ENCODE peak calls at places on chromosomes 12 and 14, in six cellular contexts. One of them, this sample, is unnamed. For H3K27me3, the result is how much of the 10 kb centered on the place peaks cover.

GRCh38 chr14:103624860-103625259 is 4.2 kb upstream of the KLC1 start:
- DNase-seq in lung: peak
- DNase-seq in bronchial epithelial cell: peak
- DNase-seq in pancreas: peak
- DNase-seq in adrenal gland: peak
- DNase-seq in AG04450: no peak
- DNase-seq in this sample: peak

GRCh38 chr12:52517005-52517835 is 3.0 kb downstream of the KRT5 start:
- DNase-seq in lung: peak
- DNase-seq in bronchial epithelial cell: peak
- DNase-seq in pancreas: no peak
- DNase-seq in adrenal gland: no peak
- DNase-seq in AG04450: no peak
- DNase-seq in this sample: no peak

GRCh38 chr14:76186318-76187027 is 34.8 kb downstream of the GPATCH2L start:
- DNase-seq in lung: no peak
- DNase-seq in bronchial epithelial cell: no peak
- DNase-seq in pancreas: no peak
- DNase-seq in adrenal gland: no peak
- DNase-seq in AG04450: no peak
- DNase-seq in this sample: no peak

GRCh38 chr12:104529130-104529874 is 72.6 kb downstream of the CHST11 start:
- DNase-seq in lung: no peak
- DNase-seq in bronchial epithelial cell: no peak
- DNase-seq in pancreas: no peak
- DNase-seq in adrenal gland: no peak
- DNase-seq in AG04450: no peak
- DNase-seq in this sample: no peak

GRCh38 chr12:111035578-111036301 is 115.4 kb upstream of the MYL2 start:
- DNase-seq in lung: no peak
- DNase-seq in bronchial epithelial cell: no peak
- DNase-seq in pancreas: no peak
- DNase-seq in adrenal gland: no peak
- DNase-seq in AG04450: no peak
- DNase-seq in this sample: no peak

GRCh38 chr12:19085090-19085489 is 44.4 kb upstream of the PLEKHA5 start:
- DNase-seq in lung: no peak
- DNase-seq in bronchial epithelial cell: peak
- DNase-seq in pancreas: no peak
- DNase-seq in adrenal gland: no peak
- DNase-seq in AG04450: no peak
- DNase-seq in this sample: no peak

GRCh38 chr14:76129851-76130576 is 21.7 kb upstream of the GPATCH2L start:
- DNase-seq in lung: no peak
- DNase-seq in bronchial epithelial cell: no peak
- DNase-seq in pancreas: no peak
- DNase-seq in adrenal gland: no peak
- DNase-seq in AG04450: no peak
- DNase-seq in this sample: no peak

GRCh38 chr12:59916988-59917387 is 321.2 kb downstream of the SLC16A7 start:
- DNase-seq in lung: no peak
- DNase-seq in bronchial epithelial cell: no peak
- DNase-seq in pancreas: no peak
- DNase-seq in adrenal gland: no peak
- DNase-seq in AG04450: no peak
- DNase-seq in this sample: no peak

GRCh38 chr12:112862570-112863137 is 44.1 kb upstream of the OAS1 start:
- DNase-seq in lung: no peak
- DNase-seq in bronchial epithelial cell: no peak
- DNase-seq in pancreas: no peak
- DNase-seq in adrenal gland: no peak
- DNase-seq in AG04450: no peak
- DNase-seq in this sample: no peak

GRCh38 chr12:509494-509893 is 49.8 kb downstream of the B4GALNT3 start:
- DNase-seq in lung: peak
- DNase-seq in bronchial epithelial cell: peak
- DNase-seq in pancreas: no peak
- DNase-seq in adrenal gland: no peak
- DNase-seq in AG04450: no peak
- DNase-seq in this sample: no peak

GRCh38 chr14:32711103-32711680 is 227.5 kb upstream of the NPAS3 start:
- DNase-seq in lung: no peak
- DNase-seq in bronchial epithelial cell: peak
- DNase-seq in pancreas: no peak
- DNase-seq in adrenal gland: peak
- DNase-seq in AG04450: no peak
- DNase-seq in this sample: peak

GRCh38 chr12:32737715-32738114 is 18.0 kb downstream of the YARS2 start:
- DNase-seq in lung: no peak
- DNase-seq in bronchial epithelial cell: no peak
- DNase-seq in pancreas: no peak
- DNase-seq in adrenal gland: no peak
- DNase-seq in AG04450: no peak
- DNase-seq in this sample: no peak

GRCh38 chr14:22159049-22159448 is 430.0 kb downstream of the DAD1 start:
- DNase-seq in lung: no peak
- DNase-seq in bronchial epithelial cell: peak
- DNase-seq in pancreas: no peak
- DNase-seq in adrenal gland: no peak
- DNase-seq in AG04450: no peak
- DNase-seq in this sample: no peak

GRCh38 chr12:15701212-15701611 is 88.0 kb downstream of the EPS8 start:
- DNase-seq in lung: no peak
- DNase-seq in bronchial epithelial cell: peak
- DNase-seq in pancreas: no peak
- DNase-seq in adrenal gland: no peak
- DNase-seq in AG04450: no peak
- DNase-seq in this sample: no peak

GRCh38 chr14:49977126-49977841 is 84.4 kb downstream of the ARF6 start:
- DNase-seq in lung: no peak
- DNase-seq in bronchial epithelial cell: no peak
- DNase-seq in pancreas: no peak
- DNase-seq in adrenal gland: no peak
- DNase-seq in AG04450: no peak
- DNase-seq in this sample: no peak

GRCh38 chr12:46268617-46269428 is at the start of gene SLC38A1:
- DNase-seq in lung: peak
- DNase-seq in bronchial epithelial cell: peak
- DNase-seq in pancreas: peak
- DNase-seq in adrenal gland: peak
- DNase-seq in AG04450: no peak
- DNase-seq in this sample: peak

GRCh38 chr12:116662612-116663144 is 75.2 kb downstream of the SPRING1 start:
- DNase-seq in lung: no peak
- DNase-seq in bronchial epithelial cell: no peak
- DNase-seq in pancreas: peak
- DNase-seq in adrenal gland: no peak
- DNase-seq in AG04450: peak
- DNase-seq in this sample: peak

GRCh38 chr12:67025543-67026114 is 243.5 kb upstream of the CAND1 start:
- DNase-seq in lung: no peak
- DNase-seq in bronchial epithelial cell: peak
- DNase-seq in pancreas: no peak
- DNase-seq in adrenal gland: peak
- DNase-seq in AG04450: no peak
- DNase-seq in this sample: peak

GRCh38 chr12:30870491-30871265 is 55.9 kb upstream of the TSPAN11 start:
- DNase-seq in lung: no peak
- DNase-seq in bronchial epithelial cell: no peak
- DNase-seq in pancreas: no peak
- DNase-seq in adrenal gland: no peak
- DNase-seq in AG04450: no peak
- DNase-seq in this sample: no peak

GRCh38 chr12:131959137-131959536 is 9.4 kb downstream of the EP400 start:
- DNase-seq in lung: no peak
- DNase-seq in bronchial epithelial cell: no peak
- DNase-seq in pancreas: no peak
- DNase-seq in adrenal gland: no peak
- DNase-seq in AG04450: no peak
- DNase-seq in this sample: no peak

GRCh38 chr12:18079541-18080230 is 10.3 kb downstream of the RERGL start:
- DNase-seq in lung: no peak
- DNase-seq in bronchial epithelial cell: peak
- DNase-seq in pancreas: no peak
- DNase-seq in adrenal gland: no peak
- DNase-seq in AG04450: no peak
- DNase-seq in this sample: no peak

GRCh38 chr12:94103986-94104385 is 44.4 kb upstream of the PLXNC1 start:
- DNase-seq in lung: no peak
- DNase-seq in bronchial epithelial cell: peak
- DNase-seq in pancreas: no peak
- DNase-seq in adrenal gland: no peak
- DNase-seq in AG04450: no peak
- DNase-seq in this sample: no peak

GRCh38 chr12:31732926-31733548 is 4.2 kb upstream of the AMN1 start:
- DNase-seq in lung: no peak
- DNase-seq in bronchial epithelial cell: peak
- DNase-seq in pancreas: no peak
- DNase-seq in adrenal gland: peak
- DNase-seq in AG04450: no peak
- DNase-seq in this sample: peak

GRCh38 chr12:104243551-104243950 is 28.0 kb downstream of the TXNRD1 start:
- DNase-seq in lung: no peak
- DNase-seq in bronchial epithelial cell: no peak
- DNase-seq in pancreas: no peak
- DNase-seq in adrenal gland: no peak
- DNase-seq in AG04450: no peak
- DNase-seq in this sample: no peak

GRCh38 chr12:82326905-82327503 is 31.2 kb downstream of the CCDC59 start:
- DNase-seq in lung: no peak
- DNase-seq in bronchial epithelial cell: peak
- DNase-seq in pancreas: no peak
- DNase-seq in adrenal gland: no peak
- DNase-seq in AG04450: no peak
- DNase-seq in this sample: no peak

GRCh38 chr14:53938126-53938671 is 18.4 kb downstream of the BMP4 start:
- DNase-seq in lung: no peak
- DNase-seq in bronchial epithelial cell: no peak
- DNase-seq in pancreas: no peak
- DNase-seq in adrenal gland: no peak
- DNase-seq in AG04450: no peak
- DNase-seq in this sample: no peak

GRCh38 chr14:74977901-74978385 is 22.5 kb upstream of the PGF start:
- DNase-seq in lung: no peak
- DNase-seq in bronchial epithelial cell: no peak
- DNase-seq in pancreas: no peak
- DNase-seq in adrenal gland: no peak
- DNase-seq in AG04450: no peak
- DNase-seq in this sample: no peak

GRCh38 chr12:117580718-117581062 is 219.3 kb upstream of the NOS1 start:
- DNase-seq in lung: no peak
- DNase-seq in bronchial epithelial cell: no peak
- DNase-seq in pancreas: peak
- DNase-seq in adrenal gland: peak
- DNase-seq in AG04450: no peak
- DNase-seq in this sample: peak

GRCh38 chr14:75871181-75871880 is 110.5 kb downstream of the TGFB3 start:
- DNase-seq in lung: no peak
- DNase-seq in bronchial epithelial cell: no peak
- DNase-seq in pancreas: no peak
- DNase-seq in adrenal gland: no peak
- DNase-seq in AG04450: no peak
- DNase-seq in this sample: peak

GRCh38 chr12:94057262-94058151 is 90.9 kb upstream of the PLXNC1 start:
- DNase-seq in lung: no peak
- DNase-seq in bronchial epithelial cell: no peak
- DNase-seq in pancreas: no peak
- DNase-seq in adrenal gland: peak
- DNase-seq in AG04450: no peak
- DNase-seq in this sample: peak

GRCh38 chr12:67968316-67968715 is 20.9 kb upstream of the IFNG-AS1 start:
- DNase-seq in lung: no peak
- DNase-seq in bronchial epithelial cell: peak
- DNase-seq in pancreas: no peak
- DNase-seq in adrenal gland: no peak
- DNase-seq in AG04450: no peak
- DNase-seq in this sample: no peak

DNA sequence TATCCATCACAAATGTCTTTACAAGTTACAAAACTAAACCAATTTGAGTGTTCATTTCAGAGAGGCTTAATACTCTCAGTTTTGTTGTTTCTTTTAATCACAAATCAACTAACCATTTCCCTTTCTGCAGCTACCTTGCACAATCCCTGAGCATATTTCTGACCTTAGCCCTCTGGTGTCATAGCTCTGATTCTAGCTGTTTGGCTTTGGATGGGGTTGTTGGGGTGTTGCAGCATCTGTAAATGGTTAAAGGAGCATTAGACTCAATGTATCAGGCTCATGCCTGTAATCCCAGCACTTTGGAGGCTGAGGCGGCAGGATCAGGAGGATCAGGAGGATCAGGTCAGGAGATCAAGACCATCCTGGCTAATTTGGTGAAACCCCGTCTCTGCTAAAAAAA is 461.4 kb downstream of the NRXN3 start:
- DNase-seq in lung: no peak
- DNase-seq in bronchial epithelial cell: no peak
- DNase-seq in pancreas: no peak
- DNase-seq in adrenal gland: no peak
- DNase-seq in AG04450: no peak
- DNase-seq in this sample: no peak
- H3K4me3 ChIP-seq in lung: no peak
- H3K4me3 ChIP-seq in bronchial epithelial cell: no peak
- H3K4me3 ChIP-seq in pancreas: no peak
- H3K4me3 ChIP-seq in adrenal gland: no peak
- H3K4me3 ChIP-seq in AG04450: no peak
- H3K4me3 ChIP-seq in this sample: no peak

GRCh38 chr14:64849940-64850339 is 29.8 kb downstream of the SPTB start:
- DNase-seq in lung: no peak
- DNase-seq in bronchial epithelial cell: no peak
- DNase-seq in pancreas: no peak
- DNase-seq in adrenal gland: no peak
- DNase-seq in AG04450: no peak
- DNase-seq in this sample: no peak
- H3K27me3 ChIP-seq in lung: under half
- H3K27me3 ChIP-seq in bronchial epithelial cell: under half
- H3K27me3 ChIP-seq in pancreas: under half
- H3K27me3 ChIP-seq in adrenal gland: under half
- H3K27me3 ChIP-seq in AG04450: under half
- H3K27me3 ChIP-seq in this sample: under half

GRCh38 chr14:90556666-90557450 is 160.0 kb downstream of the CALM1 start:
- DNase-seq in lung: no peak
- DNase-seq in bronchial epithelial cell: no peak
- DNase-seq in pancreas: no peak
- DNase-seq in adrenal gland: no peak
- DNase-seq in AG04450: no peak
- DNase-seq in this sample: no peak
- TF ChIP-seq CTCF in lung: no peak
- TF ChIP-seq CTCF in bronchial epithelial cell: no peak
- TF ChIP-seq CTCF in pancreas: no peak
- TF ChIP-seq CTCF in adrenal gland: no peak
- TF ChIP-seq CTCF in AG04450: no peak
- TF ChIP-seq CTCF in this sample: peak

GRCh38 chr14:94098359-94098758 is 12.2 kb upstream of the IFI27 start:
- DNase-seq in lung: no peak
- DNase-seq in bronchial epithelial cell: no peak
- DNase-seq in pancreas: no peak
- DNase-seq in adrenal gland: no peak
- DNase-seq in AG04450: no peak
- DNase-seq in this sample: no peak
- H3K4me3 ChIP-seq in lung: no peak
- H3K4me3 ChIP-seq in bronchial epithelial cell: no peak
- H3K4me3 ChIP-seq in pancreas: no peak
- H3K4me3 ChIP-seq in adrenal gland: no peak
- H3K4me3 ChIP-seq in AG04450: no peak
- H3K4me3 ChIP-seq in this sample: no peak